ENCODE peak calls at places on chromosomes 13 and 19, in nine cellular contexts. A, N, Y, B, Q, E, C, T and L are unnamed samples.

GRCh38 chr19:18417250-18418033 is 1.8 kb upstream of the SSBP4 start:
- DNase-seq in Y (no peak), B (peak; percentile 69), C (peak; percentile 84), Q (peak; percentile 97), E (peak; percentile 93), T (peak; percentile 45), A (peak; percentile 85), N (peak; percentile 95), L (no peak)

GRCh38 chr13:97855570-97855970 is 97.9 kb upstream of the IPO5 start:
- DNase-seq in Q (no peak), A (peak; percentile 78), B (peak; percentile 65), N (no peak), T (peak; percentile 70), E (no peak), Y (peak; percentile 77), C (peak; percentile 52), L (no peak)

GRCh38 chr13:33756929-33757328 is 61.0 kb upstream of the RFC3 start:
- DNase-seq in Y (no peak), T (no peak), E (no peak), A (no peak), Q (no peak), N (no peak), C (no peak), B (no peak), L (no peak)

GRCh38 chr13:36475468-36475867 is 43.2 kb downstream of the CCNA1 start:
- DNase-seq in E (no peak), Q (no peak), T (no peak), B (no peak), C (no peak), Y (peak; percentile 66), N (no peak), A (no peak), L (no peak)

GRCh38 chr19:3132971-3133792 is 2.7 kb upstream of the GNA15 start:
- DNase-seq in Q (peak; percentile 75), E (no peak), C (peak; percentile 94), Y (peak; percentile 31), T (no peak), N (no peak), A (no peak), B (no peak), L (peak; percentile 86)

GRCh38 chr13:99417151-99417820 is 84.0 kb upstream of the TM9SF2 start:
- DNase-seq in E (no peak), Q (no peak), A (no peak), T (no peak), B (no peak), N (peak; percentile 68), Y (no peak), C (no peak), L (no peak)

GRCh38 chr19:38079926-38080380 is 144.1 kb downstream of the DPF1 start:
- DNase-seq in Y (peak; percentile 67), N (no peak), T (no peak), A (peak; percentile 81), E (no peak), C (peak; percentile 99), B (no peak), Q (no peak), L (no peak)

GRCh38 chr13:79741006-79741405 is 260.1 kb downstream of the NDFIP2 start:
- DNase-seq in B (peak; percentile 54), N (no peak), T (no peak), C (no peak), Q (no peak), A (no peak), E (no peak), Y (no peak), L (no peak)

GRCh38 chr19:13885826-13886365 is 9.0 kb downstream of the NANOS3 start:
- DNase-seq in T (no peak), Y (no peak), Q (no peak), B (no peak), C (no peak), E (no peak), A (no peak), N (no peak), L (no peak)

GRCh38 chr19:4717191-4717965 is 6.3 kb downstream of the DPP9 start:
- DNase-seq in T (no peak), C (no peak), Y (peak; percentile 93), A (peak; percentile 69), E (no peak), Q (no peak), B (no peak), N (no peak), L (no peak)

GRCh38 chr19:54104998-54105715 is 2.5 kb downstream of the NDUFA3 start:
- DNase-seq in B (no peak), Y (no peak), T (no peak), C (no peak), A (no peak), E (peak; percentile 56), N (no peak), Q (no peak), L (peak; percentile 55)

GRCh38 chr19:13920940-13921744 is 15.1 kb downstream of the CC2D1A start:
- DNase-seq in Q (no peak), B (peak; percentile 53), Y (peak; percentile 49), A (peak; percentile 34), C (peak; percentile 56), N (no peak), E (no peak), T (peak; percentile 26), L (peak; percentile 37)

GRCh38 chr13:91647361-91647970 is 249.0 kb downstream of the GPC5 start:
- DNase-seq in Q (no peak), A (no peak), C (peak; percentile 23), Y (peak; percentile 19), E (no peak), N (no peak), T (no peak), B (peak; percentile 82), L (no peak)